ENCODE peak calls at places on chromosomes 12 and 14, in five cellular contexts. One of them, this sample, is unnamed.

GRCh38 chr14:61891251-61891650 is 129.0 kb downstream of the SNAPC1 start:
- DNase-seq in neural progenitor cell: peak; percentile 30
- DNase-seq in GM23248: peak; percentile 37
- DNase-seq in MM.1S: no peak
- DNase-seq in PC-9: peak; percentile 8
- DNase-seq in this sample: peak; percentile 84

GRCh38 chr12:119659289-119659897 is 8.5 kb upstream of the PRKAB1 start:
- DNase-seq in neural progenitor cell: peak; percentile 50
- DNase-seq in GM23248: peak; percentile 48
- DNase-seq in MM.1S: peak; percentile 26
- DNase-seq in PC-9: peak; percentile 17
- DNase-seq in this sample: peak; percentile 71

GRCh38 chr12:104133861-104134260 is 4.1 kb downstream of the NFYB start:
- DNase-seq in neural progenitor cell: no peak
- DNase-seq in GM23248: peak; percentile 27
- DNase-seq in MM.1S: no peak
- DNase-seq in PC-9: no peak
- DNase-seq in this sample: no peak

GRCh38 chr14:99628832-99629618 is 15.9 kb upstream of the HHIPL1 start:
- DNase-seq in neural progenitor cell: peak; percentile 88
- DNase-seq in GM23248: peak; percentile 81
- DNase-seq in MM.1S: peak; percentile 42
- DNase-seq in PC-9: peak; percentile 55
- DNase-seq in this sample: peak; percentile 82

GRCh38 chr12:81705586-81705985 is 53.6 kb downstream of the PPFIA2 start:
- DNase-seq in neural progenitor cell: no peak
- DNase-seq in GM23248: peak; percentile 6
- DNase-seq in MM.1S: no peak
- DNase-seq in PC-9: no peak
- DNase-seq in this sample: no peak

GRCh38 chr12:109113661-109114321 is 2.6 kb upstream of the ACACB start:
- DNase-seq in neural progenitor cell: no peak
- DNase-seq in GM23248: no peak
- DNase-seq in MM.1S: no peak
- DNase-seq in PC-9: no peak
- DNase-seq in this sample: no peak

GRCh38 chr12:51374346-51374745 is 16.9 kb downstream of the GALNT6 start:
- DNase-seq in neural progenitor cell: no peak
- DNase-seq in GM23248: no peak
- DNase-seq in MM.1S: no peak
- DNase-seq in PC-9: no peak
- DNase-seq in this sample: no peak

GRCh38 chr12:59004466-59004865 is 84.2 kb upstream of the LRIG3 start:
- DNase-seq in neural progenitor cell: no peak
- DNase-seq in GM23248: no peak
- DNase-seq in MM.1S: no peak
- DNase-seq in PC-9: no peak
- DNase-seq in this sample: no peak

GRCh38 chr12:119417440-119417839 is 82.9 kb downstream of the CCDC60 start:
- DNase-seq in neural progenitor cell: no peak
- DNase-seq in GM23248: no peak
- DNase-seq in MM.1S: no peak
- DNase-seq in PC-9: no peak
- DNase-seq in this sample: no peak

GRCh38 chr14:20873370-20874177 is 17.6 kb upstream of the RNASE3 start:
- DNase-seq in neural progenitor cell: peak; percentile 89
- DNase-seq in GM23248: peak; percentile 80
- DNase-seq in MM.1S: peak; percentile 54
- DNase-seq in PC-9: peak; percentile 38
- DNase-seq in this sample: peak; percentile 70

GRCh38 chr12:117685115-117685926 is 283.5 kb downstream of the KSR2 start:
- DNase-seq in neural progenitor cell: peak; percentile 67
- DNase-seq in GM23248: peak; percentile 89
- DNase-seq in MM.1S: no peak
- DNase-seq in PC-9: peak; percentile 7
- DNase-seq in this sample: peak; percentile 96

GRCh38 chr12:84166812-84167211 is 745.8 kb downstream of the SLC6A15 start:
- DNase-seq in neural progenitor cell: no peak
- DNase-seq in GM23248: no peak
- DNase-seq in MM.1S: no peak
- DNase-seq in PC-9: no peak
- DNase-seq in this sample: no peak

GRCh38 chr14:72863216-72864006 is 30.5 kb downstream of the DPF3 start:
- DNase-seq in neural progenitor cell: no peak
- DNase-seq in GM23248: peak; percentile 44
- DNase-seq in MM.1S: peak; percentile 61
- DNase-seq in PC-9: no peak
- DNase-seq in this sample: no peak

GRCh38 chr12:7352661-7353060 is 48.8 kb downstream of the ACSM4 start:
- DNase-seq in neural progenitor cell: no peak
- DNase-seq in GM23248: no peak
- DNase-seq in MM.1S: no peak
- DNase-seq in PC-9: no peak
- DNase-seq in this sample: no peak

GRCh38 chr12:11822071-11822818 is 172.8 kb downstream of the ETV6 start:
- DNase-seq in neural progenitor cell: peak; percentile 74
- DNase-seq in GM23248: peak; percentile 53
- DNase-seq in MM.1S: peak; percentile 68
- DNase-seq in PC-9: no peak
- DNase-seq in this sample: no peak

GRCh38 chr12:132408626-132409494 is 79.5 kb upstream of the GALNT9 start:
- DNase-seq in neural progenitor cell: no peak
- DNase-seq in GM23248: no peak
- DNase-seq in MM.1S: no peak
- DNase-seq in PC-9: no peak
- DNase-seq in this sample: no peak

GRCh38 chr12:132406498-132407461 is 77.4 kb upstream of the GALNT9 start:
- DNase-seq in neural progenitor cell: no peak
- DNase-seq in GM23248: no peak
- DNase-seq in MM.1S: no peak
- DNase-seq in PC-9: no peak
- DNase-seq in this sample: no peak

GRCh38 chr12:132409495-132410295 is 80.3 kb upstream of the FBRSL1 start:
- DNase-seq in neural progenitor cell: no peak
- DNase-seq in GM23248: no peak
- DNase-seq in MM.1S: no peak
- DNase-seq in PC-9: no peak
- DNase-seq in this sample: no peak

GRCh38 chr12:132407525-132407924 is 78.1 kb upstream of the GALNT9 start:
- DNase-seq in neural progenitor cell: no peak
- DNase-seq in GM23248: peak; percentile 22
- DNase-seq in MM.1S: no peak
- DNase-seq in PC-9: no peak
- DNase-seq in this sample: no peak

DNA sequence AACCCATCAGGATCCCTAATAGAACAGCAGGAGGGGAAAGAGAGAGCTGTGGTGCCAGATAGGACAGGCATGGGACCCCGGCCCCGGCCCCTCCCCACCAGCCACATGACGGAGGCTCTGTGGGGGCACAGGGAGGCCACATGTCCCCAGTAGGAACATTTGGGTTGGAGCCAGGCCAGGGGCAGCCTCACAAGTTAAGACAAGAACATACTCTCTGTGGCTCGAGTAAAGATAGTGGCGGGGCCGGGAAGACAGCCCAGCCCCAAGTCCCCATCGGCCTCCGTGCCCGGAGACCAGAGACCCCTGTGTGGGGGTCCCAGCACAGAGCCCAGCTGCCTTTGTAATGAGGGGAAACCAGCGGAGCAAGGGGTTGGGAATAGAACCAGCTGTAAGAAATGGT is 78.6 kb upstream of the GALNT9 start:
- DNase-seq in neural progenitor cell: no peak
- DNase-seq in GM23248: no peak
- DNase-seq in MM.1S: no peak
- DNase-seq in PC-9: no peak
- DNase-seq in this sample: no peak
- TF ChIP-seq EZH2 in neural progenitor cell: no peak
- TF ChIP-seq EZH2 in GM23248: no peak
- TF ChIP-seq EZH2 in MM.1S: no peak
- TF ChIP-seq EZH2 in PC-9: no peak
- TF ChIP-seq EZH2 in this sample: no peak

DNA sequence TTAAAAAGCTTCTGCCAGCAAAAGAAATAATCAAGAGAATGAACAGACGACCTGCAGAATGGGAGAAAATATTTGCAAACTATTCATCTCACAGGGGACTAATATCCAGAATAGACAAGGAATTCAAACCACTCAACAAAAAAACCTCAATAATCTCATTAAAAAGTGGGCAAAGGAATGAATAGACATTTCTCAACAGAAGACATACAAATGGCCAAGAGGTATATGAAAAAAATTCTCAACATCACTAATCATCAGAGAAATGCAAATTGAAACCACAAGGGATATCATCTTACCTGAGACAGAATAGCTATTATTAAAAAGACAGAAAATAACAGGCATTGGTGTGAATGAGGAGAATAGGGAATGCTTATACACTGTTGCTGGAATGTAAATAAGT is 270.0 kb downstream of the DACT1 start:
- DNase-seq in neural progenitor cell: no peak
- DNase-seq in GM23248: no peak
- DNase-seq in MM.1S: no peak
- DNase-seq in PC-9: no peak
- DNase-seq in this sample: no peak
- H3K9me3 ChIP-seq in neural progenitor cell: no peaks in the 10 kb centered on the region
- H3K9me3 ChIP-seq in GM23248: no peaks in the 10 kb centered on the region
- H3K9me3 ChIP-seq in MM.1S: no peaks in the 10 kb centered on the region
- H3K9me3 ChIP-seq in PC-9: no peaks in the 10 kb centered on the region
- H3K9me3 ChIP-seq in this sample: no peaks in the 10 kb centered on the region

GRCh38 chr14:68139466-68140110 is 320.0 kb downstream of the RAD51B start:
- DNase-seq in neural progenitor cell: no peak
- DNase-seq in GM23248: peak; percentile 24
- DNase-seq in MM.1S: no peak
- DNase-seq in PC-9: peak; percentile 31
- DNase-seq in this sample: peak; percentile 51
- H3F3A ChIP-seq in neural progenitor cell: peaks cover 33% of the 10 kb centered on the region
- H3F3A ChIP-seq in GM23248: peaks cover 63% of the 10 kb centered on the region
- H3F3A ChIP-seq in MM.1S: no peaks in the 10 kb centered on the region
- H3F3A ChIP-seq in PC-9: peaks cover 48% of the 10 kb centered on the region
- H3F3A ChIP-seq in this sample: peaks cover 13% of the 10 kb centered on the region

DNA sequence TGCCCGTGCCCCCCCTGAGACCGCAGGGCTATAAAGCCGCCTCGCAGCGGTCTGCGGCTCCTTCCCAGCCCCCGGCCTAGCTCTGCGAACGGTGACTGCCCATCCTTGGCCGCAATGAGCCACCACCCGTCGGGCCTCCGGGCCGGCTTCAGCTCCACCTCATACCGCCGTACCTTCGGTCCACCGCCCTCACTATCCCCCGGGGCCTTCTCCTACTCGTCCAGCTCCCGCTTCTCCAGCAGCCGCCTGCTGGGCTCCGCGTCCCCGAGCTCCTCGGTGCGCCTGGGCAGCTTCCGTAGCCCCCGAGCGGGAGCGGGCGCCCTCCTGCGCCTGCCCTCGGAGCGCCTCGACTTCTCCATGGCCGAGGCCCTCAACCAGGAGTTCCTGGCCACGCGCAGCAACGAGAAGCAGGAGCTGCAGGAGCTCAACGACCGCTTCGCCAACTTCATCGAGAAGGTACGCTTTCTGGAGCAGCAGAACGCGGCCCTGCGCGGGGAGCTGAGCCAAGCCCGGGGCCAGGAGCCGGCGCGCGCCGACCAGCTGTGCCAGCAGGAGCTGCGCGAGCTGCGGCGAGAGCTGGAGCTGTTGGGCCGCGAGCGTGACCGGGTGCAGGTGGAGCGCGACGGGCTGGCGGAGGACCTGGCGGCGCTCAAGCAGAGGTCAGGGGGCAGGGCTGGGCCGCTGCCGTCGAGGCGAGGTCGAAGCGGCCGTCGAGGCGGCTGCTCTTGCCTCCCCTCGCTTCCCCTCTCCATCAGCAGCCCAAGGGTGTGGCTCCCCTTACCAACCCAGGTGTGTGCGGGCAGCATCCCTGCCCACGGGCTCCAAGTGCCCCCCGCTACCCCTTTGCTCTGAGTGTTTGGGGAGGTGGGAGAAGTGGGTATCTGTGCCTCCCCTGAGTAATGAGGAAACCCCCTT is at the start of gene PRPH:
- DNase-seq in neural progenitor cell: peak; percentile 65
- DNase-seq in GM23248: peak; percentile 32
- DNase-seq in MM.1S: no peak
- DNase-seq in PC-9: no peak
- DNase-seq in this sample: no peak
- TF ChIP-seq EZH2 in neural progenitor cell: peak; percentile 93
- TF ChIP-seq EZH2 in GM23248: peak; percentile 79
- TF ChIP-seq EZH2 in MM.1S: no peak
- TF ChIP-seq EZH2 in PC-9: no peak
- TF ChIP-seq EZH2 in this sample: no peak

GRCh38 chr12:48816148-48816854 is 2.0 kb upstream of the CACNB3 start:
- DNase-seq in neural progenitor cell: no peak
- DNase-seq in GM23248: peak; percentile 26
- DNase-seq in MM.1S: no peak
- DNase-seq in PC-9: no peak
- DNase-seq in this sample: peak; percentile 41
- H3K9me3 ChIP-seq in neural progenitor cell: no peaks in the 10 kb centered on the region
- H3K9me3 ChIP-seq in GM23248: no peaks in the 10 kb centered on the region
- H3K9me3 ChIP-seq in MM.1S: no peaks in the 10 kb centered on the region
- H3K9me3 ChIP-seq in PC-9: no peaks in the 10 kb centered on the region
- H3K9me3 ChIP-seq in this sample: no peaks in the 10 kb centered on the region